ENCODE peak calls at places on chromosomes 12 and 14, in ten cellular contexts. G, Z, E, A, W, B, F, N, T and Y are unnamed samples.

GRCh38 chr12:117134059-117134458 is 34.8 kb upstream of the TESC start:
- DNase-seq in G (peak), Z (peak), E (no peak), A (no peak), W (no peak), B (no peak), F (peak), N (no peak), T (no peak), Y (peak)

GRCh38 chr12:6241495-6241894 is 41.3 kb downstream of the CD9 start:
- DNase-seq in G (no peak), Z (no peak), E (no peak), A (no peak), W (no peak), B (no peak), F (no peak), N (no peak), T (peak), Y (no peak)

GRCh38 chr12:46439793-46440511 is 67.4 kb upstream of the SLC38A2 start:
- DNase-seq in G (no peak), Z (no peak), E (peak), A (peak), W (no peak), B (no peak), F (no peak), N (no peak), T (no peak), Y (peak)

GRCh38 chr14:24574206-24574774 is 1.8 kb downstream of the CTSG start:
- DNase-seq in G (no peak), Z (no peak), E (no peak), A (no peak), W (no peak), B (no peak), F (no peak), N (no peak), T (no peak), Y (no peak)

GRCh38 chr12:25074954-25075353 is 120.0 kb downstream of the DNAI7 start:
- DNase-seq in G (no peak), Z (no peak), E (no peak), A (no peak), W (no peak), B (no peak), F (no peak), N (no peak), T (no peak), Y (no peak)

GRCh38 chr12:114751712-114752111 is 67.7 kb upstream of the TBX3 start:
- DNase-seq in G (no peak), Z (no peak), E (no peak), A (no peak), W (no peak), B (no peak), F (no peak), N (no peak), T (no peak), Y (no peak)

GRCh38 chr14:101071493-101071891 is 168.0 kb upstream of the RTL1 start:
- DNase-seq in G (no peak), Z (peak), E (no peak), A (no peak), W (no peak), B (no peak), F (no peak), N (no peak), T (no peak), Y (no peak)

GRCh38 chr14:50342211-50343080 is 30.3 kb downstream of the DMAC2L start:
- DNase-seq in G (no peak), Z (peak), E (peak), A (peak), W (peak), B (no peak), F (no peak), N (peak), T (peak), Y (peak)

GRCh38 chr12:5335059-5335458 is 96.8 kb upstream of the NTF3 start:
- DNase-seq in G (no peak), Z (no peak), E (peak), A (no peak), W (no peak), B (no peak), F (no peak), N (no peak), T (no peak), Y (peak)

GRCh38 chr12:102548543-102548942 is 68.2 kb upstream of the IGF1 start:
- DNase-seq in G (no peak), Z (no peak), E (no peak), A (no peak), W (no peak), B (no peak), F (no peak), N (no peak), T (peak), Y (peak)

GRCh38 chr14:99207456-99207855 is 64.5 kb downstream of the BCL11B start:
- DNase-seq in G (no peak), Z (no peak), E (no peak), A (no peak), W (no peak), B (no peak), F (no peak), N (no peak), T (no peak), Y (no peak)

GRCh38 chr14:76810953-76811400 is 1.7 kb downstream of the ANGEL1 start:
- DNase-seq in G (no peak), Z (peak), E (peak), A (peak), W (no peak), B (no peak), F (no peak), N (no peak), T (no peak), Y (peak)